ENCODE peak calls at places on chromosomes 7 and 10, in eight cellular contexts. One of them, this sample, is unnamed. For H3K4me1, the result is how much of the 10 kb centered on the place peaks cover.

GRCh38 chr10:89615824-89616223 is 29.2 kb downstream of the PANK1 start:
- DNase-seq in endodermal cell: no peak
- DNase-seq in right lobe of liver: no peak
- DNase-seq in SK-N-SH: no peak
- DNase-seq in esophagus squamous epithelium: no peak
- DNase-seq in heart left ventricle: no peak
- DNase-seq in cardiac muscle cell: peak
- DNase-seq in body of pancreas: no peak
- DNase-seq in this sample: no peak

GRCh38 chr7:2959343-2959680 is 84.4 kb downstream of the CARD11 start:
- DNase-seq in endodermal cell: peak
- DNase-seq in cardiac muscle cell: no peak
- DNase-seq in right lobe of liver: peak
- DNase-seq in heart left ventricle: no peak
- DNase-seq in body of pancreas: no peak
- DNase-seq in SK-N-SH: no peak
- DNase-seq in esophagus squamous epithelium: no peak
- DNase-seq in this sample: peak

GRCh38 chr10:50622497-50623298 is 1.1 kb downstream of the SGMS1 start:
- DNase-seq in right lobe of liver: peak
- DNase-seq in cardiac muscle cell: peak
- DNase-seq in endodermal cell: peak
- DNase-seq in SK-N-SH: peak
- DNase-seq in heart left ventricle: peak
- DNase-seq in esophagus squamous epithelium: peak
- DNase-seq in body of pancreas: peak
- DNase-seq in this sample: peak

GRCh38 chr10:72682626-72683025 is 9.3 kb upstream of the MCU start:
- DNase-seq in esophagus squamous epithelium: no peak
- DNase-seq in SK-N-SH: no peak
- DNase-seq in right lobe of liver: no peak
- DNase-seq in cardiac muscle cell: no peak
- DNase-seq in endodermal cell: no peak
- DNase-seq in body of pancreas: no peak
- DNase-seq in heart left ventricle: no peak
- DNase-seq in this sample: no peak

GRCh38 chr10:95550073-95550672 is 11.0 kb downstream of the SORBS1 start:
- DNase-seq in endodermal cell: no peak
- DNase-seq in SK-N-SH: no peak
- DNase-seq in body of pancreas: no peak
- DNase-seq in right lobe of liver: no peak
- DNase-seq in heart left ventricle: no peak
- DNase-seq in esophagus squamous epithelium: no peak
- DNase-seq in cardiac muscle cell: no peak
- DNase-seq in this sample: no peak

GRCh38 chr10:71314694-71315225 is 4.3 kb upstream of the SLC29A3 start:
- DNase-seq in heart left ventricle: no peak
- DNase-seq in endodermal cell: no peak
- DNase-seq in esophagus squamous epithelium: no peak
- DNase-seq in SK-N-SH: no peak
- DNase-seq in right lobe of liver: no peak
- DNase-seq in cardiac muscle cell: no peak
- DNase-seq in body of pancreas: no peak
- DNase-seq in this sample: no peak

GRCh38 chr10:21212912-21213311 is 312.6 kb downstream of the SKIDA1 start:
- DNase-seq in SK-N-SH: peak
- DNase-seq in esophagus squamous epithelium: no peak
- DNase-seq in body of pancreas: no peak
- DNase-seq in endodermal cell: no peak
- DNase-seq in cardiac muscle cell: no peak
- DNase-seq in heart left ventricle: no peak
- DNase-seq in right lobe of liver: no peak
- DNase-seq in this sample: no peak

GRCh38 chr10:79345241-79346011 is 1.8 kb upstream of the PPIF start:
- DNase-seq in body of pancreas: no peak
- DNase-seq in heart left ventricle: no peak
- DNase-seq in endodermal cell: no peak
- DNase-seq in right lobe of liver: no peak
- DNase-seq in esophagus squamous epithelium: no peak
- DNase-seq in SK-N-SH: no peak
- DNase-seq in cardiac muscle cell: no peak
- DNase-seq in this sample: no peak

GRCh38 chr10:48224979-48225560 is 49.4 kb downstream of the FRMPD2 start:
- DNase-seq in esophagus squamous epithelium: no peak
- DNase-seq in heart left ventricle: no peak
- DNase-seq in right lobe of liver: no peak
- DNase-seq in cardiac muscle cell: peak
- DNase-seq in endodermal cell: no peak
- DNase-seq in body of pancreas: no peak
- DNase-seq in SK-N-SH: no peak
- DNase-seq in this sample: no peak

GRCh38 chr10:4780097-4780496 is 45.9 kb upstream of the AKR1E2 start:
- DNase-seq in right lobe of liver: no peak
- DNase-seq in cardiac muscle cell: no peak
- DNase-seq in esophagus squamous epithelium: no peak
- DNase-seq in body of pancreas: no peak
- DNase-seq in endodermal cell: no peak
- DNase-seq in heart left ventricle: no peak
- DNase-seq in SK-N-SH: no peak
- DNase-seq in this sample: no peak

GRCh38 chr10:66748217-66748616 is 177.6 kb upstream of the LRRTM3 start:
- DNase-seq in cardiac muscle cell: no peak
- DNase-seq in esophagus squamous epithelium: no peak
- DNase-seq in body of pancreas: no peak
- DNase-seq in SK-N-SH: no peak
- DNase-seq in endodermal cell: no peak
- DNase-seq in heart left ventricle: no peak
- DNase-seq in right lobe of liver: no peak
- DNase-seq in this sample: no peak

GRCh38 chr7:431658-432111 is 88.0 kb downstream of the PDGFA start:
- DNase-seq in right lobe of liver: no peak
- DNase-seq in cardiac muscle cell: peak
- DNase-seq in esophagus squamous epithelium: no peak
- DNase-seq in body of pancreas: no peak
- DNase-seq in endodermal cell: no peak
- DNase-seq in SK-N-SH: no peak
- DNase-seq in heart left ventricle: no peak
- DNase-seq in this sample: no peak

GRCh38 chr7:158063850-158064610 is 523.6 kb downstream of the PTPRN2 start:
- DNase-seq in right lobe of liver: no peak
- DNase-seq in body of pancreas: no peak
- DNase-seq in heart left ventricle: no peak
- DNase-seq in esophagus squamous epithelium: no peak
- DNase-seq in endodermal cell: no peak
- DNase-seq in cardiac muscle cell: no peak
- DNase-seq in SK-N-SH: no peak
- DNase-seq in this sample: no peak

GRCh38 chr10:62625484-62625883 is 179.0 kb upstream of the ADO start:
- DNase-seq in SK-N-SH: no peak
- DNase-seq in cardiac muscle cell: no peak
- DNase-seq in right lobe of liver: no peak
- DNase-seq in esophagus squamous epithelium: no peak
- DNase-seq in body of pancreas: no peak
- DNase-seq in endodermal cell: no peak
- DNase-seq in heart left ventricle: no peak
- DNase-seq in this sample: no peak

GRCh38 chr7:25789701-25790240 is 362.2 kb upstream of the NFE2L3 start:
- DNase-seq in esophagus squamous epithelium: no peak
- DNase-seq in heart left ventricle: no peak
- DNase-seq in body of pancreas: no peak
- DNase-seq in endodermal cell: no peak
- DNase-seq in SK-N-SH: no peak
- DNase-seq in cardiac muscle cell: no peak
- DNase-seq in right lobe of liver: no peak
- DNase-seq in this sample: no peak

GRCh38 chr7:96069361-96069760 is 252.5 kb downstream of the SLC25A13 start:
- DNase-seq in esophagus squamous epithelium: no peak
- DNase-seq in right lobe of liver: no peak
- DNase-seq in heart left ventricle: no peak
- DNase-seq in SK-N-SH: no peak
- DNase-seq in cardiac muscle cell: no peak
- DNase-seq in endodermal cell: no peak
- DNase-seq in body of pancreas: no peak
- DNase-seq in this sample: no peak

GRCh38 chr7:128672927-128673517 is 930 bp downstream of the GARIN1A start:
- DNase-seq in heart left ventricle: no peak
- DNase-seq in body of pancreas: no peak
- DNase-seq in cardiac muscle cell: peak
- DNase-seq in SK-N-SH: peak
- DNase-seq in right lobe of liver: no peak
- DNase-seq in esophagus squamous epithelium: no peak
- DNase-seq in endodermal cell: peak
- DNase-seq in this sample: no peak

GRCh38 chr7:64625114-64626082 is 40.5 kb upstream of the ZNF107 start:
- DNase-seq in body of pancreas: no peak
- DNase-seq in cardiac muscle cell: no peak
- DNase-seq in right lobe of liver: no peak
- DNase-seq in SK-N-SH: peak
- DNase-seq in esophagus squamous epithelium: no peak
- DNase-seq in endodermal cell: no peak
- DNase-seq in heart left ventricle: no peak
- DNase-seq in this sample: no peak

GRCh38 chr10:42615419-42615818 is 23.0 kb downstream of the ZNF33B start:
- DNase-seq in cardiac muscle cell: peak
- DNase-seq in body of pancreas: no peak
- DNase-seq in endodermal cell: no peak
- DNase-seq in SK-N-SH: no peak
- DNase-seq in esophagus squamous epithelium: no peak
- DNase-seq in heart left ventricle: no peak
- DNase-seq in right lobe of liver: no peak
- DNase-seq in this sample: no peak

GRCh38 chr7:43520201-43520600 is 62.7 kb upstream of the STK17A start:
- DNase-seq in body of pancreas: no peak
- DNase-seq in endodermal cell: no peak
- DNase-seq in esophagus squamous epithelium: no peak
- DNase-seq in cardiac muscle cell: no peak
- DNase-seq in heart left ventricle: no peak
- DNase-seq in SK-N-SH: no peak
- DNase-seq in right lobe of liver: no peak
- DNase-seq in this sample: no peak

GRCh38 chr10:78372806-78373205 is 339.1 kb downstream of the RPS24 start:
- DNase-seq in body of pancreas: no peak
- DNase-seq in esophagus squamous epithelium: no peak
- DNase-seq in endodermal cell: no peak
- DNase-seq in SK-N-SH: no peak
- DNase-seq in heart left ventricle: peak
- DNase-seq in cardiac muscle cell: no peak
- DNase-seq in right lobe of liver: no peak
- DNase-seq in this sample: no peak

GRCh38 chr10:86074294-86074693 is 292.3 kb downstream of the GRID1 start:
- DNase-seq in right lobe of liver: no peak
- DNase-seq in endodermal cell: no peak
- DNase-seq in esophagus squamous epithelium: no peak
- DNase-seq in SK-N-SH: no peak
- DNase-seq in cardiac muscle cell: no peak
- DNase-seq in body of pancreas: no peak
- DNase-seq in heart left ventricle: no peak
- DNase-seq in this sample: no peak

GRCh38 chr7:106069471-106070200 is 42.5 kb downstream of the SYPL1 start:
- DNase-seq in esophagus squamous epithelium: no peak
- DNase-seq in heart left ventricle: no peak
- DNase-seq in cardiac muscle cell: no peak
- DNase-seq in body of pancreas: no peak
- DNase-seq in right lobe of liver: no peak
- DNase-seq in SK-N-SH: peak
- DNase-seq in endodermal cell: no peak
- DNase-seq in this sample: no peak
- H3K4me1 ChIP-seq in esophagus squamous epithelium: half or more
- H3K4me1 ChIP-seq in heart left ventricle: under half
- H3K4me1 ChIP-seq in cardiac muscle cell: under half
- H3K4me1 ChIP-seq in body of pancreas: half or more
- H3K4me1 ChIP-seq in right lobe of liver: under half
- H3K4me1 ChIP-seq in SK-N-SH: half or more
- H3K4me1 ChIP-seq in endodermal cell: under half
- H3K4me1 ChIP-seq in this sample: under half

DNA sequence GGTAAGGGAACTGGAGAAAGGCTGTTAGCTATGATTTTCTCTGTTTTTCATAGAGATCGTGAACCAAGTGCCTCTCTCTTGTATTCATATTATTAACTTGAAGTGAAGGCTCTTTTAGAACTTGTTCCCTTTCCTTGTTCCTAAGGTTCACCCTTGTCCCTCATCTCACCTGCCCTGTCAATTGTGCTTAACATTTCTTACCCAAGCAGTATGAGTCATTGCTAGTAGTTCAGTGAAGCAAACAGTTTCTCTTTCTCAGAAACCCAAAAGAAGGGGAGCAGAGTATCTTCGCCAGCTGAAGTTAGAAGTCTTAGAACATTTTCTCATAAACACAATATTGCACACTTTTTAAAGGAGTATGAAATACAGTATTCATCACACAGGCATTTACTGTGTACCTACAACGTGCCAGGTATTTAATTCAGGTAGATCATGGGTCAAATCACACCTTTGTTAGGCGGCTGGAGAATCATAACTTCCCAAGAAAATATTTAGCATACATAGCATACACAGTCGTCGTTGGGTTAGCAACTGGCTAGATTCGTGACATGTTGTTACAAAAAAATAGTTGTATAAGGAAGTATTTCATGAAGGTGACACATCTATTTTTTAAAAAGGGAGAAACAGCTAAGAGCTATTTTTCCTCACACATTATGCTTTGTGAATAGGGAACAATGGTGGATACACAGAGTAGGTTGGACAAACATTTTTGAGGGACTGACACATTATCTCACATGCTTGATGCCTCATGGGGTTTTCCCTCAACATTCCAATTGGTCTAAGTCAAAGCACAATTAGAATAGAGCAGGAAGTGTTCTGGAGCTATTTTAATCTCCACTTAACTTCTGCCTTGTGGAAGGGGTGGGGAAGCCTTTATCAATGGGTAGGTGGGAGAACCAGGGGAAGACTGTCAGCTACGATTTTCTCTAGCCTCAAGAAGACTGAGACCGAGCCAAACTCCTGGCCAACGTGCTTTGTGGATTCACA is 13.2 kb downstream of the HDAC9 start:
- DNase-seq in SK-N-SH: no peak
- DNase-seq in endodermal cell: peak
- DNase-seq in heart left ventricle: no peak
- DNase-seq in esophagus squamous epithelium: no peak
- DNase-seq in body of pancreas: no peak
- DNase-seq in cardiac muscle cell: peak
- DNase-seq in right lobe of liver: no peak
- DNase-seq in this sample: no peak
- H3K27ac ChIP-seq in SK-N-SH: peak
- H3K27ac ChIP-seq in endodermal cell: peak
- H3K27ac ChIP-seq in heart left ventricle: peak
- H3K27ac ChIP-seq in esophagus squamous epithelium: peak
- H3K27ac ChIP-seq in body of pancreas: no peak
- H3K27ac ChIP-seq in cardiac muscle cell: peak
- H3K27ac ChIP-seq in right lobe of liver: no peak
- H3K27ac ChIP-seq in this sample: no peak

GRCh38 chr10:27099916-27100799 is at the start of gene ANKRD26:
- DNase-seq in esophagus squamous epithelium: peak
- DNase-seq in cardiac muscle cell: peak
- DNase-seq in heart left ventricle: peak
- DNase-seq in body of pancreas: peak
- DNase-seq in right lobe of liver: peak
- DNase-seq in SK-N-SH: peak
- DNase-seq in endodermal cell: peak
- DNase-seq in this sample: peak
- TF ChIP-seq CTCF in esophagus squamous epithelium: peak
- TF ChIP-seq CTCF in cardiac muscle cell: peak
- TF ChIP-seq CTCF in heart left ventricle: no peak
- TF ChIP-seq CTCF in body of pancreas: no peak
- TF ChIP-seq CTCF in right lobe of liver: peak
- TF ChIP-seq CTCF in SK-N-SH: peak
- TF ChIP-seq CTCF in endodermal cell: no peak
- TF ChIP-seq CTCF in this sample: no peak

GRCh38 chr7:107994366-107994765 is 8.6 kb downstream of the LAMB1 start:
- DNase-seq in right lobe of liver: no peak
- DNase-seq in body of pancreas: no peak
- DNase-seq in endodermal cell: no peak
- DNase-seq in cardiac muscle cell: peak
- DNase-seq in SK-N-SH: no peak
- DNase-seq in esophagus squamous epithelium: no peak
- DNase-seq in heart left ventricle: no peak
- DNase-seq in this sample: no peak
- H3K4me1 ChIP-seq in right lobe of liver: under half
- H3K4me1 ChIP-seq in body of pancreas: half or more
- H3K4me1 ChIP-seq in endodermal cell: under half
- H3K4me1 ChIP-seq in cardiac muscle cell: under half
- H3K4me1 ChIP-seq in SK-N-SH: under half
- H3K4me1 ChIP-seq in esophagus squamous epithelium: under half
- H3K4me1 ChIP-seq in heart left ventricle: under half
- H3K4me1 ChIP-seq in this sample: under half